ENCODE peak calls at places on chromosomes 1 and 21, in four cellular contexts. Y, B, Q and W are unnamed samples.
A peak's percentile ranks its signal among the peaks of the same experiment; 100 is the strongest.

GRCh38 chr1:98143403-98143802 is 222.6 kb upstream of the DPYD start:
- DNase-seq in Y (no peak), B (no peak), Q (no peak), W (no peak)

GRCh38 chr1:240619357-240619756 is 7.4 kb upstream of the GREM2 start:
- DNase-seq in Y (no peak), B (no peak), Q (no peak), W (no peak)

GRCh38 chr1:201147396-201148015 is 6.8 kb downstream of the TMEM9 start:
- DNase-seq in Y (no peak), B (no peak), Q (no peak), W (no peak)

GRCh38 chr1:67339623-67340343 is 32.1 kb downstream of the IL12RB2 start:
- DNase-seq in Y (no peak), B (peak; percentile 49), Q (peak; percentile 76), W (peak; percentile 63)

GRCh38 chr1:59367269-59368006 is 70.5 kb downstream of the FGGY start:
- DNase-seq in Y (no peak), B (peak; percentile 97), Q (peak; percentile 95), W (peak; percentile 98)

GRCh38 chr1:201870397-201870796 is 18.3 kb upstream of the SHISA4 start:
- DNase-seq in Y (no peak), B (no peak), Q (peak; percentile 57), W (no peak)

GRCh38 chr1:179707406-179707805 is 35.7 kb upstream of the FAM163A start:
- DNase-seq in Y (no peak), B (no peak), Q (no peak), W (no peak)

GRCh38 chr1:44672254-44672955 is 1.9 kb downstream of the TMEM53 start:
- DNase-seq in Y (peak; percentile 42), B (peak; percentile 37), Q (peak; percentile 44), W (peak; percentile 13)

GRCh38 chr1:1614204-1614953 is 921 bp upstream of the MIB2 start:
- DNase-seq in Y (no peak), B (peak; percentile 91), Q (peak; percentile 84), W (peak; percentile 75)

GRCh38 chr1:207288315-207288714 is 33.2 kb upstream of the CD55 start:
- DNase-seq in Y (peak; percentile 35), B (no peak), Q (no peak), W (peak; percentile 40)

GRCh38 chr1:91804546-91805023 is 81.4 kb downstream of the TGFBR3 start:
- DNase-seq in Y (no peak), B (no peak), Q (peak; percentile 92), W (peak; percentile 67)

GRCh38 chr1:20640183-20640597 is 6.9 kb downstream of the PINK1 start:
- DNase-seq in Y (peak; percentile 81), B (peak; percentile 74), Q (peak; percentile 65), W (peak; percentile 54)

GRCh38 chr1:58898739-58899580 is 115.1 kb upstream of the JUN start:
- DNase-seq in Y (no peak), B (no peak), Q (no peak), W (no peak)

DNA sequence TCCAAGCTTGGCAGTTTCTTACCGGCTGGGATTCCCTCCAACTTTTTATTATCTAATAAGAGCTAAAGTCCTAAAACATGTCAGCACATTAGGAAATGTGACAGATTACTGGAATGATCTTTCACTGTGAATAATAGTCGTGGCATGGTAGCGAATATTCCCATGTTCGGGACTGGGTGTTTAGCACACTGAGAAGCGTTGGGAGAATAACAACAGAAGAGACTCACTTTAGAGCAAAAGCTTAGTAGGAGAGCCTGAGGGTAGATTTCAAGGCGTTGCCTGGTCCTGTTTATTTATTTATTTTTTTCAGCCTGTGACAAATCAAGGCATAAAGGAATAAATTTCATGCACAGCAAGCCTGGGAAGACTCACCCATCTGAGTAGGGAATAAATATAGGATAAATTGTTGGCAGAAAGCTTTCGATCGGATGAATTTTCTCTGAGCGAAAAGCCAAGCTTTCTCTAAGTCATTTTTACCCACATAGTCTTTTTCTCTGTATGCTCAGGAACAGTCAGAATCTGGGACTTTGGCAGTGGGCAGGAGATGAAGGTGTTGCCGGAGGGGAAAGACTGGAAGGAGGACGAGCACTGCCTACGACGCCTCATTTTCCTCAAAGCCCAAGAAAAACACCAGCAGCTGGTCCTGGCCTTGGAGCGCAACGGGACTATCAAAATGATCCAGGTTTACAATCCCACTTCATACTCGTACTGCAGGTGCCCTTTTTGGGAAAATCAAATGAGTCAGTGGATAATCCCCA is 97.1 kb downstream of the WDR64 start:
- DNase-seq in Y (no peak), B (peak; percentile 77), Q (peak; percentile 79), W (peak; percentile 45)
- H3K4me3 ChIP-seq in Y (no peak overlapping the region), B (peak overlapping the region; percentile 57), Q (peak overlapping the region; percentile 50), W (peak overlapping the region; percentile 54)

GRCh38 chr1:165679282-165680036 is 18.9 kb downstream of the ALDH9A1 start:
- DNase-seq in Y (peak; percentile 51), B (no peak), Q (no peak), W (no peak)
- TF ChIP-seq CTCF in Y (peak; percentile 63), B (no peak), Q (no peak), W (no peak)

GRCh38 chr1:109712321-109712864 is 342 bp downstream of the GSTM5 start:
- DNase-seq in Y (no peak), B (no peak), Q (no peak), W (no peak)
- H3K4me3 ChIP-seq in Y (peak overlapping the region; percentile 58), B (no peak overlapping the region), Q (peak overlapping the region; percentile 26), W (peak overlapping the region; percentile 29)

DNA sequence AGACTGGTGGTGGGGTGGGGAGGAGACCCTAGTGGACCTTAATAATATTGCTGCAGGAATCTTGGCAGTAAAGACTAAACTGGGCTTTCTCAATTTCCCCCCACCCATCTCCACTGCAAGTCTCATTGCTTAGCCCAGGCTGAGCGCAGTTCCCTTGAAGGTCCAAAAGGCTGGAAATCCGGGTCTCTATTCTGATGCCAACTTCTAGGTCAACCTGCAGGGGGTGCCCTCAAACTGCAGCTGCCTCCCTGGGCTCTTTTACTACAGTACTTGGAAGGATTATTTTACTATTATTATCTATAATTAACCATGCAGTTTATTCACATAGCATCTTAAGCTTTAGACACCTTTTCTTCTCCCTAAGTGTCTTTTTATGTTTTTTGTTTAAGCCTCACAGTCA is 85.4 kb upstream of the WARS2 start:
- DNase-seq in Y (peak; percentile 73), B (no peak), Q (no peak), W (no peak)
- TF ChIP-seq CTCF in Y (peak; percentile 58), B (no peak), Q (peak; percentile 30), W (no peak)

GRCh38 chr1:236687273-236687672 is 974 bp downstream of the ACTN2 start:
- DNase-seq in Y (peak; percentile 24), B (no peak), Q (no peak), W (no peak)

GRCh38 chr1:236691348-236691747 is 5.0 kb downstream of the ACTN2 start:
- DNase-seq in Y (no peak), B (no peak), Q (no peak), W (no peak)

GRCh38 chr1:236688705-236689104 is 2.4 kb downstream of the ACTN2 start:
- DNase-seq in Y (no peak), B (no peak), Q (no peak), W (no peak)

GRCh38 chr1:236692128-236692527 is 5.8 kb downstream of the ACTN2 start:
- DNase-seq in Y (no peak), B (no peak), Q (no peak), W (no peak)

DNA sequence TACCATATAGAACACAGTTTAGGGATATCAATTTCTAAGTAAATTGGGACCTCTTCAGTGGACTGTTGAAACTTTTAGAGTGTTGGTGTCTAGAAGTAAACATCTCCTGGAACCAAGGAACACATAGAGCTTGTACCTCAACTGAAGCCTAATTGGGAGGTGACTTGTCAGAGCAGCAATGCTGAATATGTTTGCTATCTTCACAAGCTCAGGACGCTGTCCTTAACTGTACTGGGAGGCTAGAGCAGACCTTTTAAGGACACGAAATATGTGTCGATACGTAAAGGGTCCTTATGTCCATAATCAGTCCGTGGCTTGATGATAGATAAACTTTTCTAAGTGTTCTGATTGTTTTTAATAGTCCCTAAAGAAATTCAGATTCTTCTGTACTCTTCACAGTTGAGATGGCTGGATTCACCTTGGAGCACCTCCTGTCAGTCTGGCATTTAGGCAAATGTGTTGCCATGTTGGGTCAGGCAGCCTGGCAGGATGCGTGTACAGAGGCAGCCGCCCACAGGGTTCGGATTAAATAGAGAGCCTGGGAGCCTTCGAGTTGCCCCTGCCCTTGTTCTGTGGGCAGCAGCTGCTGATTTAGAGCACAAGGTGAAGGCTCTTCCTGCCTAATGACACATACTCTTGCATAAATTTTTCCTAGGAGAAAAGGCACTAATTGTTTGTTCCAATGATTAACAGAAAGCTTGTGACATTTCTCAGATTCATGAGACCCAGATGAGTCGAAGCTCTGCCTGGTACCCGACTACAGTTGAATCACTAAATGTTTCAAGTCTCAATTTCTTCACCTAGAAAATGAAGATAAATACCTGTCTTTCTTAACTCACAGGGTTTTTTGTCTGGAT is 3.6 kb downstream of the ACTN2 start:
- DNase-seq in Y (no peak), B (no peak), Q (no peak), W (no peak)
- H3K4me3 ChIP-seq in Y (no peak overlapping the region), B (no peak overlapping the region), Q (no peak overlapping the region), W (no peak overlapping the region)

GRCh38 chr21:45803613-45804340 is 160.3 kb downstream of the PCBP3 start:
- DNase-seq in Y (no peak), B (no peak), Q (no peak), W (no peak)

GRCh38 chr21:45802956-45803612 is 159.6 kb downstream of the PCBP3 start:
- DNase-seq in Y (no peak), B (no peak), Q (no peak), W (no peak)

GRCh38 chr21:45805321-45805720 is 161.8 kb downstream of the PCBP3 start:
- DNase-seq in Y (no peak), B (no peak), Q (no peak), W (no peak)

GRCh38 chr21:45806042-45806441 is 162.5 kb downstream of the PCBP3 start:
- DNase-seq in Y (no peak), B (no peak), Q (no peak), W (no peak)

GRCh38 chr21:45804809-45805313 is 161.3 kb downstream of the PCBP3 start:
- DNase-seq in Y (no peak), B (no peak), Q (no peak), W (no peak)
- TF ChIP-seq CTCF in Y (no peak), B (no peak), Q (no peak), W (no peak)